ENCODE peak calls at places on chromosomes 4 and X, in four cellular contexts. W, Q, D and M are unnamed samples.

GRCh38 chr4:89704651-89705395 is 132.1 kb downstream of the SNCA start:
- DNase-seq in W (no peak), Q (no peak), D (no peak), M (no peak)

GRCh38 chr4:128604840-128605239 is 204.7 kb upstream of the JADE1 start:
- DNase-seq in W (no peak), Q (no peak), D (no peak), M (no peak)

GRCh38 chr4:183335369-183335940 is 13.2 kb upstream of the CLDN24 start:
- DNase-seq in W (no peak), Q (no peak), D (peak; percentile 92), M (no peak)

GRCh38 chr4:118942465-118942864 is 53.8 kb downstream of the SYNPO2 start:
- DNase-seq in W (no peak), Q (no peak), D (no peak), M (peak; percentile 47)

GRCh38 chr4:136306361-136306760 is 1225.9 kb downstream of the PCDH18 start:
- DNase-seq in W (no peak), Q (no peak), D (no peak), M (peak; percentile 39)

GRCh38 chrX:2521092-2521926 is 20.5 kb upstream of the DHRSX start:
- DNase-seq in W (no peak), Q (no peak), D (no peak), M (no peak)

GRCh38 chr4:80125252-80126177 is 52.5 kb upstream of the ANTXR2 start:
- DNase-seq in W (peak; percentile 7), Q (peak; percentile 57), D (peak; percentile 66), M (no peak)

GRCh38 chrX:108177321-108177990 is 85.9 kb downstream of the ATG4A start:
- DNase-seq in W (no peak), Q (no peak), D (peak; percentile 33), M (no peak)

GRCh38 chrX:49879656-49880277 is 483 bp downstream of the USP27X start:
- DNase-seq in W (no peak), Q (no peak), D (peak; percentile 7), M (no peak)

GRCh38 chr4:2290974-2291704 is 29.2 kb upstream of the MXD4 start:
- DNase-seq in W (peak; percentile 44), Q (peak; percentile 89), D (no peak), M (peak; percentile 4)

GRCh38 chr4:3302164-3302785 is 9.5 kb downstream of the RGS12 start:
- DNase-seq in W (peak; percentile 58), Q (peak; percentile 96), D (no peak), M (peak; percentile 2)

GRCh38 chr4:182862166-182862875 is 54.9 kb downstream of the DCTD start:
- DNase-seq in W (no peak), Q (no peak), D (no peak), M (no peak)

GRCh38 chr4:98474408-98474844 is 184.0 kb downstream of the TSPAN5 start:
- DNase-seq in W (no peak), Q (no peak), D (peak; percentile 79), M (no peak)

GRCh38 chrX:153646620-153647373 is at the start of gene DUSP9:
- DNase-seq in W (no peak), Q (no peak), D (peak; percentile 27), M (peak; percentile 52)

GRCh38 chr4:48290146-48290772 is 20.6 kb upstream of the TEC start:
- DNase-seq in W (no peak), Q (no peak), D (peak; percentile 41), M (peak; percentile 32)

GRCh38 chr4:2007804-2008670 is 737 bp downstream of the NELFA start:
- DNase-seq in W (no peak), Q (no peak), D (peak; percentile 17), M (no peak)

GRCh38 chrX:150790021-150790420 is 96.8 kb downstream of the MTMR1 start:
- DNase-seq in W (no peak), Q (no peak), D (no peak), M (no peak)

GRCh38 chr4:83075696-83076095 is 38.8 kb downstream of the PLAC8 start:
- DNase-seq in W (no peak), Q (no peak), D (peak; percentile 61), M (no peak)

GRCh38 chr4:183563874-183564273 is 59.0 kb downstream of the ING2 start:
- DNase-seq in W (no peak), Q (no peak), D (peak; percentile 46), M (no peak)

GRCh38 chrX:134898450-134898849 is 92.3 kb upstream of the SMIM10 start:
- DNase-seq in W (no peak), Q (no peak), D (peak; percentile 39), M (no peak)

GRCh38 chrX:30275498-30275897 is 28.6 kb downstream of the MAGEB1 start:
- DNase-seq in W (no peak), Q (no peak), D (peak; percentile 39), M (no peak)

GRCh38 chr4:163587867-163588266 is 93.4 kb downstream of the TMA16 start:
- DNase-seq in W (no peak), Q (peak; percentile 4), D (peak; percentile 1), M (peak; percentile 33)

GRCh38 chrX:113741744-113742143 is 842.1 kb upstream of the HTR2C start:
- DNase-seq in W (no peak), Q (peak; percentile 41), D (peak; percentile 0), M (peak; percentile 21)

GRCh38 chr4:100190643-100191600 is 654 bp upstream of the DDIT4L start:
- DNase-seq in W (no peak), Q (no peak), D (peak; percentile 53), M (no peak)

GRCh38 chrX:75784689-75785491 is at the start of gene MAGEE2:
- DNase-seq in W (no peak), Q (no peak), D (no peak), M (no peak)

GRCh38 chrX:33272986-33273385 is 61.6 kb upstream of the DMD start:
- DNase-seq in W (no peak), Q (no peak), D (no peak), M (no peak)

GRCh38 chrX:9378980-9379696 is 85.7 kb upstream of the TBL1X start:
- DNase-seq in W (no peak), Q (peak; percentile 23), D (peak; percentile 54), M (peak; percentile 8)

GRCh38 chrX:97405031-97405685 is 521.5 kb downstream of the RPA4 start:
- DNase-seq in W (no peak), Q (no peak), D (peak; percentile 65), M (no peak)

GRCh38 chrX:118823263-118824172 is at the start of gene ZCCHC12:
- DNase-seq in W (peak; percentile 2), Q (no peak), D (peak; percentile 42), M (peak; percentile 69)

GRCh38 chrX:1059576-1060561 is 152.6 kb downstream of the CRLF2 start:
- DNase-seq in W (no peak), Q (no peak), D (no peak), M (no peak)

GRCh38 chr4:184815046-184815877 is 10.5 kb downstream of the ACSL1 start:
- DNase-seq in W (no peak), Q (no peak), D (peak; percentile 95), M (peak; percentile 81)